ENCODE peak calls at places on chromosome 18, in four cellular contexts. O, X, W and Q are unnamed samples.

GRCh38 chr18:51425889-51426288 is 228.4 kb upstream of the MEX3C start:
- DNase-seq in O (no peak), X (no peak), W (no peak), Q (no peak)

GRCh38 chr18:63099848-63100625 is 219.5 kb downstream of the BCL2 start:
- DNase-seq in O (no peak), X (no peak), W (no peak), Q (no peak)

GRCh38 chr18:39350916-39351315 is 1785.3 kb upstream of the CELF4 start:
- DNase-seq in O (no peak), X (peak), W (no peak), Q (no peak)

GRCh38 chr18:50312296-50313030 is 25.0 kb upstream of the CXXC1 start:
- DNase-seq in O (no peak), X (no peak), W (no peak), Q (no peak)

GRCh38 chr18:9736942-9737813 is 29.1 kb downstream of the RAB31 start:
- DNase-seq in O (no peak), X (peak), W (no peak), Q (peak)

GRCh38 chr18:57533399-57533884 is 53.1 kb downstream of the FECH start:
- DNase-seq in O (no peak), X (no peak), W (peak), Q (no peak)

GRCh38 chr18:49562481-49563129 is 748 bp downstream of the LIPG start:
- DNase-seq in O (no peak), X (no peak), W (peak), Q (no peak)

GRCh38 chr18:76686737-76687231 is 135.6 kb upstream of the ZNF236 start:
- DNase-seq in O (no peak), X (peak), W (peak), Q (peak)

GRCh38 chr18:26804474-26804873 is 61.0 kb downstream of the AQP4 start:
- DNase-seq in O (no peak), X (no peak), W (peak), Q (no peak)

GRCh38 chr18:27713727-27714080 is 463.2 kb downstream of the CDH2 start:
- DNase-seq in O (no peak), X (peak), W (no peak), Q (no peak)

GRCh38 chr18:52340466-52341378 is 725 bp downstream of the DCC start:
- DNase-seq in O (no peak), X (no peak), W (peak), Q (no peak)

GRCh38 chr18:62760403-62760734 is 45.0 kb downstream of the PHLPP1 start:
- DNase-seq in O (no peak), X (no peak), W (no peak), Q (no peak)

GRCh38 chr18:3214855-3215637 is 4.7 kb downstream of the MYOM1 start:
- DNase-seq in O (no peak), X (no peak), W (no peak), Q (no peak)

GRCh38 chr18:72233106-72233505 is 311.0 kb downstream of the CBLN2 start:
- DNase-seq in O (no peak), X (no peak), W (no peak), Q (no peak)

GRCh38 chr18:60872434-60872833 is 460.8 kb upstream of the CDH20 start:
- DNase-seq in O (peak), X (no peak), W (no peak), Q (peak)

GRCh38 chr18:55587341-55588000 is 521 bp downstream of the TCF4 start:
- DNase-seq in O (no peak), X (peak), W (peak), Q (peak)

GRCh38 chr18:22250591-22250996 is 81.2 kb downstream of the GATA6 start:
- DNase-seq in O (no peak), X (peak), W (no peak), Q (peak)

GRCh38 chr18:63137999-63138448 is 181.5 kb downstream of the BCL2 start:
- DNase-seq in O (peak), X (no peak), W (no peak), Q (peak)

GRCh38 chr18:51068111-51068510 is 38.1 kb downstream of the SMAD4 start:
- DNase-seq in O (no peak), X (peak), W (no peak), Q (no peak)

GRCh38 chr18:36406805-36407204 is 109.3 kb downstream of the FHOD3 start:
- DNase-seq in O (no peak), X (no peak), W (no peak), Q (no peak)

GRCh38 chr18:9534844-9535243 is 59.5 kb downstream of the RALBP1 start:
- DNase-seq in O (no peak), X (no peak), W (no peak), Q (no peak)

GRCh38 chr18:47730795-47731194 is 199.7 kb downstream of the SMAD2 start:
- DNase-seq in O (no peak), X (peak), W (no peak), Q (no peak)

GRCh38 chr18:11089931-11090715 is 59.2 kb downstream of the PIEZO2 start:
- DNase-seq in O (peak), X (no peak), W (no peak), Q (peak)

GRCh38 chr18:48337053-48337452 is 72.1 kb downstream of the ZBTB7C start:
- DNase-seq in O (no peak), X (no peak), W (no peak), Q (no peak)